ENCODE peak calls at places on chromosomes 2 and 18, in six cellular contexts. U is PC-3; Q is choroid plexus epithelial cell; F is GM12864; S is CD8-positive, alpha-beta T cell; B is A549. P is an unnamed sample.

GRCh38 chr2:63081404-63081803 is 30.8 kb downstream of the OTX1 start:
- DNase-seq in Q (no peak), U (no peak), S (no peak), B (no peak), F (no peak), P (no peak)

GRCh38 chr2:121101093-121101715 is 183.8 kb downstream of the TFCP2L1 start:
- DNase-seq in Q (no peak), B (no peak), U (no peak), F (no peak), S (no peak), P (no peak)

GRCh38 chr18:11901826-11902438 is 6.2 kb downstream of the MPPE1 start:
- DNase-seq in F (no peak), U (no peak), B (no peak), S (no peak), Q (no peak), P (no peak)

GRCh38 chr2:33835926-33836325 is 236.8 kb upstream of the FAM98A start:
- DNase-seq in S (no peak), B (no peak), U (no peak), F (no peak), Q (no peak), P (no peak)

GRCh38 chr2:207225773-207226172 is 60.0 kb upstream of the KLF7 start:
- DNase-seq in U (no peak), B (no peak), Q (no peak), S (no peak), F (no peak), P (no peak)

GRCh38 chr2:183232161-183232865 is 108.1 kb downstream of the NUP35 start:
- DNase-seq in F (no peak), Q (peak), U (no peak), S (no peak), B (no peak), P (peak)

GRCh38 chr18:48113691-48114090 is 183.2 kb upstream of the SMAD2 start:
- DNase-seq in S (no peak), Q (no peak), U (no peak), F (no peak), B (no peak), P (no peak)

GRCh38 chr2:64467463-64467843 is 13.5 kb downstream of the LGALSL start:
- DNase-seq in Q (no peak), F (no peak), U (no peak), B (no peak), S (no peak), P (no peak)

GRCh38 chr18:37261246-37261927 is 304.2 kb downstream of the CELF4 start:
- DNase-seq in F (no peak), B (no peak), U (no peak), Q (no peak), S (no peak), P (no peak)

GRCh38 chr2:54341656-54342055 is 85.6 kb upstream of the TSPYL6 start:
- DNase-seq in B (no peak), F (no peak), Q (peak), S (no peak), U (no peak), P (peak)

GRCh38 chr2:71991397-71991796 is 156.3 kb downstream of the CYP26B1 start:
- DNase-seq in U (no peak), F (no peak), S (no peak), Q (no peak), B (no peak), P (no peak)

GRCh38 chr18:3453540-3454364 is 3.8 kb downstream of the TGIF1 start:
- DNase-seq in Q (peak), U (peak), F (no peak), B (peak), S (no peak), P (peak)

GRCh38 chr2:16522031-16522818 is 143.4 kb downstream of the CYRIA start:
- DNase-seq in U (no peak), S (no peak), F (no peak), Q (peak), B (no peak), P (no peak)

GRCh38 chr2:239047861-239048260 is 200.0 kb downstream of the TWIST2 start:
- DNase-seq in F (no peak), Q (no peak), S (no peak), B (no peak), U (no peak), P (no peak)

GRCh38 chr2:30683240-30683956 is 123.8 kb downstream of the CAPN13 start:
- DNase-seq in U (no peak), S (no peak), F (no peak), Q (no peak), B (no peak), P (no peak)

GRCh38 chr2:237096911-237097310 is 11.2 kb downstream of the COPS8 start:
- DNase-seq in U (no peak), Q (peak), S (no peak), F (no peak), B (no peak), P (peak)

GRCh38 chr2:149552830-149553229 is 34.7 kb downstream of the MMADHC start:
- DNase-seq in Q (no peak), F (no peak), U (no peak), B (no peak), S (no peak), P (no peak)

GRCh38 chr2:56682397-56682760 is 498.6 kb downstream of the CCDC85A start:
- DNase-seq in Q (peak), F (no peak), S (no peak), U (no peak), B (no peak), P (no peak)

GRCh38 chr2:224847961-224848850 is 132.0 kb upstream of the CCDC195 start:
- DNase-seq in F (no peak), U (peak), Q (peak), B (peak), S (no peak), P (peak)

GRCh38 chr2:162521871-162522655 is 178.1 kb downstream of the GCA start:
- DNase-seq in S (no peak), U (no peak), B (no peak), Q (no peak), F (no peak), P (no peak)

GRCh38 chr2:162518894-162519293 is 175.0 kb downstream of the GCA start:
- DNase-seq in U (no peak), S (no peak), Q (no peak), F (no peak), B (no peak), P (no peak)

GRCh38 chr2:162520959-162521358 is 177.0 kb downstream of the GCA start:
- DNase-seq in Q (no peak), B (no peak), S (no peak), U (no peak), F (no peak), P (no peak)

GRCh38 chr2:162524849-162525248 is 180.9 kb downstream of the GCA start:
- DNase-seq in S (no peak), F (no peak), U (no peak), Q (no peak), B (no peak), P (no peak)

DNA sequence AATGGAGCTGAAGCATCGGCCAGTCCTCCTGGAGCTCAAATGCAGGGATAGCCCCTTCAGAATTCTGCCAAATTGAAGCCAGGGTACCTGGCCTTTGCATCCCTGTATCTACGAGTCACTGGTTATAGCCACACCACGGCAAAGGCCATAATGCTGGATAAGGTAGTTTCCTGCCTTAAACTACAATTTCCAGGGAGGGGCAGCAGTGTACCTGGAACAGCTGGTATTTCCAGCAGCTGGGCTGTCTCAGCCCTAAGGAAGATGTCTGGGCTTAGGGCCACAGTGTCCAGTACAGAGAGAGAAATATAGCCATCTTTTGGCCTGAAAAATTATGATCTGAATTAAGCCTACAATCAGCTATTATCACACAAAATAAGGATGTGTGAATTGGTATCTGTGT is 180.3 kb downstream of the GCA start:
- DNase-seq in U (peak), Q (peak), F (no peak), S (no peak), B (peak), P (no peak)
- TF ChIP-seq CTCF in U (peak), Q (peak), F (no peak), S (no peak), B (no peak), P (no peak)

GRCh38 chr18:31943895-31944816 is 1.2 kb upstream of the TRAPPC8 start:
- DNase-seq in F (no peak), S (no peak), U (no peak), B (no peak), Q (no peak), P (no peak)
- H3K4me3 ChIP-seq in F (peak), S (peak), U (peak), B (peak), Q (peak), P (peak)

DNA sequence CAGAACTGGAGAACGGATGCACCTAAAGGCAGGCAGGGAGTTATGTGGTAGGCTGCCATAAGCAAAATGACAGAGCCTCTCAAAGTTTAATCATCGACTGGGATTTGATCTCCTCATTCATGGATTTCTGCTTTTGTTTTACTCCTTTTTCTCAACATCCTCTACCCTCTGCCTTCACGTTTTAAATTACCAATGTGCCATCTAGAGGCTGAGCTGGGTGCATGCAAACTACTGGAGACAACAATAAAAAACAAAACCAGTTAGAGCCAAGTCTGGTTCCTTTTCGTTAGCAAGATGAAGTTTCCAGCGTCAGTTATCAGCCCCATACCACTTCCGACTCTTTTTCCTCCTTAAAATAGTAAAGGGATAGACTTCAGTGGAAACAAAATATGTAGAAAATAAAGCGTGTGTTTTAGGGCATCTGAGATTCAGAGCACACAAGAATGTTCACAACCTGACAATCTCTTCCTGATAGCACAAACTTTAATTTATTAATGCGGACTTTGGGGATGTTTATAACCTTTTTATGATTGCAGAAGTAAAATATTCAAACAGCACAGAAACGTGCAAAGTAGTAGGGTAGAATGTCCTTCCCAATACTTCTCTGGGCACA is 117.0 kb downstream of the LAMA1 start:
- DNase-seq in S (no peak), Q (peak), F (no peak), B (no peak), U (peak), P (peak)
- TF ChIP-seq CTCF in S (no peak), Q (peak), F (peak), B (peak), U (peak), P (peak)

GRCh38 chr18:76265375-76266225 is 229.4 kb downstream of the ZNF516 start:
- DNase-seq in S (no peak), Q (peak), U (no peak), B (no peak), F (no peak), P (peak)
- H3K4me3 ChIP-seq in S (no peak), Q (peak), U (no peak), B (no peak), F (no peak), P (peak)

DNA sequence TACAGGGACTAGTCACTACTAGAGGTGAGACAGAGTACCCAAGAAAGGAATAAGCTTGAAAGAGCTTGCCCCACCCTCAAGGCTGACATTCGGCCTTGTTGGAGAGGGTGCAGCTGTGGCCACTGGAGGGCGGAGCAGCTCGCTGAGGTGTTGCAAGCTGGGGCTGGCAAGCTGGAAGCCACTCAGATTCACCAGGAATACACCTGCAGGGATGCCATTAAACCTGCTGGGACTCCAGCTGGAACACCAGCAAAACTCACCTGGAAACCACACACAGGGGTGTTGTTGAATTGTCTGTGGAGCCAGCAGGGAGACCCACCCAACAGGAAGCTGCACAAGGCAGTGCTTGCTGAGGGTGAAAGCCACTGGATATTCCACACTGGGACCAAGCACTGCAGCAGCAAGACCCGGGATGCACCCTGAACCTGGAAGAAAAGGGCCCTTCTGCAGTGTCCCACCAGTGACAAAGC is 26.1 kb downstream of the KCTD18 start:
- DNase-seq in F (no peak), S (no peak), Q (peak), U (peak), B (peak), P (peak)
- TF ChIP-seq CTCF in F (peak), S (no peak), Q (peak), U (peak), B (peak), P (peak)